ENCODE peak calls at places on chromosome 14, in nine cellular contexts. N is neural crest cell; F is AG04450; Z is CD4-positive, alpha-beta T cell; L is epithelial cell of esophagus; J is stomach; Q is testis; I is cardiac fibroblast; U is endothelial cell. S is an unnamed sample.

GRCh38 chr14:58826845-58827686 is 189.3 kb downstream of the DACT1 start:
- DNase-seq in N (no peak), F (no peak), Z (no peak), L (no peak), J (no peak), Q (no peak), I (no peak), U (no peak), S (no peak)

GRCh38 chr14:22112004-22112403 is 438.4 kb upstream of the OR4E1 start:
- DNase-seq in N (peak), F (no peak), Z (peak), L (peak), J (no peak), Q (peak), I (peak), U (peak), S (no peak)

GRCh38 chr14:69246331-69246730 is 13.6 kb upstream of the GALNT16 start:
- DNase-seq in N (no peak), F (no peak), Z (no peak), L (no peak), J (no peak), Q (no peak), I (no peak), U (no peak), S (no peak)

GRCh38 chr14:32941668-32942065 is 3.0 kb downstream of the NPAS3 start:
- DNase-seq in N (no peak), F (no peak), Z (no peak), L (no peak), J (no peak), Q (no peak), I (no peak), U (no peak), S (no peak)

GRCh38 chr14:68756071-68756481 is 36.8 kb downstream of the ZFP36L1 start:
- DNase-seq in N (no peak), F (no peak), Z (no peak), L (no peak), J (no peak), Q (no peak), I (no peak), U (no peak), S (no peak)

GRCh38 chr14:91934554-91935285 is 12.8 kb downstream of the FBLN5 start:
- DNase-seq in N (no peak), F (no peak), Z (no peak), L (no peak), J (no peak), Q (no peak), I (no peak), U (no peak), S (no peak)

GRCh38 chr14:97413991-97414717 is 617.0 kb downstream of the VRK1 start:
- DNase-seq in N (no peak), F (no peak), Z (no peak), L (no peak), J (no peak), Q (no peak), I (no peak), U (no peak), S (no peak)

GRCh38 chr14:35789651-35790050 is 19.4 kb downstream of the RALGAPA1 start:
- DNase-seq in N (no peak), F (no peak), Z (no peak), L (no peak), J (no peak), Q (no peak), I (peak), U (no peak), S (no peak)

GRCh38 chr14:59630281-59630963 is 53.8 kb upstream of the CCDC175 start:
- DNase-seq in N (peak), F (no peak), Z (no peak), L (peak), J (no peak), Q (peak), I (no peak), U (peak), S (peak)

GRCh38 chr14:50057331-50057730 is 59.0 kb downstream of the VCPKMT start:
- DNase-seq in N (no peak), F (no peak), Z (no peak), L (no peak), J (no peak), Q (no peak), I (no peak), U (no peak), S (no peak)

GRCh38 chr14:77794357-77794756 is 5.6 kb upstream of the ADCK1 start:
- DNase-seq in N (no peak), F (no peak), Z (no peak), L (no peak), J (no peak), Q (no peak), I (no peak), U (no peak), S (no peak)

GRCh38 chr14:50773632-50774541 is 57.1 kb downstream of the NIN start:
- DNase-seq in N (peak), F (no peak), Z (no peak), L (peak), J (peak), Q (peak), I (peak), U (peak), S (peak)

GRCh38 chr14:101113108-101113612 is 209.6 kb upstream of the RTL1 start:
- DNase-seq in N (no peak), F (no peak), Z (no peak), L (no peak), J (peak), Q (peak), I (no peak), U (no peak), S (peak)

GRCh38 chr14:94370524-94370910 is 17.9 kb downstream of the SERPINA1 start:
- DNase-seq in N (no peak), F (no peak), Z (no peak), L (no peak), J (no peak), Q (no peak), I (no peak), U (no peak), S (no peak)

GRCh38 chr14:100526057-100526456 is 61.2 kb downstream of the BEGAIN start:
- DNase-seq in N (no peak), F (no peak), Z (no peak), L (no peak), J (no peak), Q (no peak), I (no peak), U (no peak), S (no peak)

GRCh38 chr14:60344751-60345150 is 95.7 kb downstream of the PPM1A start:
- DNase-seq in N (no peak), F (no peak), Z (no peak), L (no peak), J (no peak), Q (no peak), I (no peak), U (no peak), S (no peak)

GRCh38 chr14:51446771-51447170 is 204.9 kb upstream of the FRMD6 start:
- DNase-seq in N (no peak), F (no peak), Z (no peak), L (no peak), J (no peak), Q (no peak), I (peak), U (no peak), S (no peak)

GRCh38 chr14:89184952-89185351 is 232.1 kb downstream of the FOXN3 start:
- DNase-seq in N (no peak), F (no peak), Z (no peak), L (no peak), J (no peak), Q (no peak), I (no peak), U (no peak), S (no peak)

GRCh38 chr14:32342151-32342853 is 13.2 kb downstream of the AKAP6 start:
- DNase-seq in N (no peak), F (no peak), Z (no peak), L (peak), J (no peak), Q (no peak), I (peak), U (no peak), S (no peak)

GRCh38 chr14:50311337-50311973 is 574 bp downstream of the L2HGDH start:
- DNase-seq in N (no peak), F (no peak), Z (no peak), L (peak), J (no peak), Q (no peak), I (no peak), U (no peak), S (no peak)

GRCh38 chr14:60632777-60633176 is 16.5 kb downstream of the SIX1 start:
- DNase-seq in N (no peak), F (no peak), Z (no peak), L (no peak), J (no peak), Q (no peak), I (no peak), U (no peak), S (no peak)

GRCh38 chr14:95140060-95140858 is 17.1 kb downstream of the DICER1 start:
- DNase-seq in N (no peak), F (no peak), Z (no peak), L (peak), J (no peak), Q (no peak), I (peak), U (no peak), S (no peak)

GRCh38 chr14:71290301-71290700 is 383.0 kb downstream of the PCNX1 start:
- DNase-seq in N (no peak), F (no peak), Z (no peak), L (no peak), J (no peak), Q (no peak), I (no peak), U (no peak), S (no peak)

GRCh38 chr14:67620217-67620789 is 583 bp downstream of the ARG2 start:
- DNase-seq in N (peak), F (no peak), Z (peak), L (peak), J (peak), Q (peak), I (no peak), U (no peak), S (no peak)
- TF ChIP-seq CTCF in N (no peak), F (no peak), Z (no peak), L (no peak), J (no peak), Q (no peak), I (no peak), U (no peak), S (no peak)

GRCh38 chr14:103115845-103116572 is 7.3 kb upstream of the TNFAIP2 start:
- DNase-seq in N (no peak), F (no peak), Z (no peak), L (peak), J (no peak), Q (no peak), I (peak), U (no peak), S (no peak)

GRCh38 chr14:103116645-103117044 is 6.6 kb upstream of the TNFAIP2 start:
- DNase-seq in N (no peak), F (no peak), Z (no peak), L (no peak), J (no peak), Q (no peak), I (no peak), U (no peak), S (no peak)

GRCh38 chr14:103118019-103118662 is 5.1 kb upstream of the TNFAIP2 start:
- DNase-seq in N (no peak), F (no peak), Z (no peak), L (no peak), J (no peak), Q (peak), I (peak), U (no peak), S (no peak)

GRCh38 chr14:103121161-103121845 is 2.0 kb upstream of the TNFAIP2 start:
- DNase-seq in N (no peak), F (no peak), Z (no peak), L (no peak), J (no peak), Q (no peak), I (peak), U (no peak), S (no peak)

GRCh38 chr14:103118663-103119404 is 4.4 kb upstream of the TNFAIP2 start:
- DNase-seq in N (no peak), F (no peak), Z (no peak), L (no peak), J (peak), Q (peak), I (no peak), U (no peak), S (no peak)
- TF ChIP-seq CTCF in N (no peak), F (no peak), Z (no peak), L (no peak), J (no peak), Q (no peak), I (no peak), U (no peak), S (no peak)

DNA sequence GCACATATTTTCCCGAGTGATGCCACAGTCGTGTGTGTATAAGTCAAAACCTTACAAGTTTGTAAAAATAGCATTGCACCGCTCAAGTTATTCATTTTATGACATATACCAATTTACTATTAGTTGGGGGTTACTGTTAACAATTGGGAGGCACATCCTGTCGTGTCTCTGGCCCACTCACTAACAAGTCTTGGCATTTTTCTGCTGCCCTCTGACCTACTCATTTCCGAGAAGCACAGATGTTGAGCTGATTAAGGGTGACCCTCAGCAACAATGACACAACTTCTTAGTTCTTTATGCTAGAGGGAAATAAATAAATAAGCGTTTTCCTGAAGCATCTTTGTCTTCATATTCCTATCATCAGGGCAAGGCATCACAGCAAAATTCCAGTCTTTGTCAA is 6.8 kb upstream of the ATG14 start:
- DNase-seq in N (no peak), F (no peak), Z (no peak), L (no peak), J (no peak), Q (no peak), I (no peak), U (no peak), S (no peak)
- TF ChIP-seq CTCF in N (no peak), F (no peak), Z (no peak), L (no peak), J (no peak), Q (no peak), I (no peak), U (no peak), S (no peak)

GRCh38 chr14:85527006-85527405 is 2.9 kb upstream of the FLRT2 start:
- DNase-seq in N (no peak), F (no peak), Z (no peak), L (peak), J (no peak), Q (no peak), I (peak), U (no peak), S (no peak)
- TF ChIP-seq CTCF in N (no peak), F (no peak), Z (no peak), L (no peak), J (no peak), Q (no peak), I (no peak), U (no peak), S (no peak)

DNA sequence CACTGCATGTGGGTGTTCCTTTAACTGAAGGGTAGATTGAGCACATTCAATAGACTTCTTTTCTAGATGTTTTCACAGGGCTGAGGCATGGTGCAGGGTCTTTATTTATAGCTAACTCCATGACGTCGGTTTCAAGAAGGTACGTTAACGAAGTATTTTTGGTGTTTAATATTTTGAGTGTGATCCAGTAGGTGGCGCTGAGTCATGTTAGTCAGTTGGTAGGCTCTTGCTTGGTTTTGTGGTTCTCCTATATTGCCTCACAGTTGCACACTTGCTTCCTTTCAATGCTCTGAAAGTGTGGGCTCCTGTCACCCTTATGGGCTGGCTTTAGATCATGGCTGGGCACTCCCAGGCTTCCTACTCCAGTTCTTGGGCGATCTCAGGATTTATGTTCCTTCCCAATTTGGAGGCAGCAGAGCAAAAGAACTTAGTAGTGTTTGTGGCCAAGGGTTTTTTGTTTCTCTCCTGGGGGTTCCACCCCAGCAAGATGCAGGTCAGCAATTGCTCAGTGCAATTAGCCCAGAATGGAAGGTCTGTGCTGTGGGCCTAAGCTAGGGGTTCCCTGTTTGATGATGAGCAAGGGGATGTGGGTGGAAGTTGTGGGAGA is 471.6 kb upstream of the FOXG1 start:
- DNase-seq in N (no peak), F (no peak), Z (no peak), L (peak), J (no peak), Q (peak), I (peak), U (peak), S (no peak)
- TF ChIP-seq CTCF in N (peak), F (no peak), Z (no peak), L (peak), J (no peak), Q (no peak), I (peak), U (peak), S (peak)

GRCh38 chr14:102779574-102780315 is 2.5 kb downstream of the TRAF3 start:
- DNase-seq in N (no peak), F (no peak), Z (no peak), L (peak), J (no peak), Q (no peak), I (peak), U (no peak), S (no peak)
- TF ChIP-seq CTCF in N (no peak), F (no peak), Z (no peak), L (no peak), J (no peak), Q (no peak), I (no peak), U (no peak), S (no peak)

GRCh38 chr14:75259510-75259855 is 19.1 kb upstream of the FOS start:
- DNase-seq in N (no peak), F (no peak), Z (no peak), L (no peak), J (no peak), Q (peak), I (peak), U (no peak), S (no peak)
- TF ChIP-seq CTCF in N (no peak), F (peak), Z (no peak), L (no peak), J (no peak), Q (no peak), I (peak), U (no peak), S (no peak)